ENCODE peak calls at places on chromosomes 2 and 18, in seven cellular contexts. V is BE2C, X is adrenal gland, F is aorta, H is breast epithelium, O is tibial artery, S is ovary. P is an unnamed sample. For H3K9me3, the result is how much of the 10 kb centered on the place peaks cover.

GRCh38 chr2:47029737-47030524 is 114.3 kb upstream of the MCFD2 start:
- DNase-seq in V (no peak), O (no peak), S (no peak), X (no peak), H (no peak), F (no peak), P (no peak)

GRCh38 chr2:219430633-219431615 is 3.7 kb upstream of the SPEG start:
- DNase-seq in F (peak), H (no peak), S (no peak), X (no peak), V (peak), O (peak), P (no peak)

GRCh38 chr2:121881038-121881437 is 125.6 kb downstream of the TSN start:
- DNase-seq in O (no peak), V (no peak), F (no peak), H (no peak), X (no peak), S (no peak), P (no peak)

GRCh38 chr2:161358838-161359237 is 50.6 kb downstream of the PSMD14 start:
- DNase-seq in F (no peak), H (no peak), X (peak), S (no peak), V (no peak), O (no peak), P (no peak)

GRCh38 chr2:207772081-207772843 is 2.6 kb upstream of the FZD5 start:
- DNase-seq in H (no peak), S (peak), O (no peak), V (no peak), X (peak), F (peak), P (no peak)

GRCh38 chr2:60855989-60856669 is 25.2 kb upstream of the REL start:
- DNase-seq in O (no peak), H (no peak), F (no peak), S (no peak), V (no peak), X (no peak), P (no peak)

GRCh38 chr2:8574196-8575010 is 107.5 kb upstream of the ID2 start:
- DNase-seq in S (peak), X (peak), V (no peak), O (no peak), H (no peak), F (peak), P (no peak)

GRCh38 chr2:240586919-240587800 is 626 bp downstream of the CAPN10 start:
- DNase-seq in O (peak), S (no peak), X (peak), F (peak), V (no peak), H (no peak), P (no peak)

GRCh38 chr2:115880558-115880957 is 1438.1 kb downstream of the DPP10 start:
- DNase-seq in O (no peak), X (no peak), H (no peak), F (no peak), V (no peak), S (no peak), P (no peak)

GRCh38 chr2:112198780-112199179 is 56.1 kb downstream of the ZC3H8 start:
- DNase-seq in H (no peak), F (no peak), O (no peak), V (no peak), X (no peak), S (no peak), P (no peak)

GRCh38 chr2:67463810-67464209 is 66.7 kb downstream of the ETAA1 start:
- DNase-seq in F (no peak), S (no peak), H (peak), V (peak), O (no peak), X (no peak), P (no peak)

GRCh38 chr2:210225461-210225798 is 183 bp upstream of the ACADL start:
- DNase-seq in X (no peak), V (no peak), F (no peak), O (no peak), S (no peak), H (no peak), P (no peak)

GRCh38 chr2:203527719-203528118 is 7.4 kb downstream of the RAPH1 start:
- DNase-seq in S (no peak), O (no peak), H (no peak), V (no peak), F (no peak), X (no peak), P (no peak)

GRCh38 chr2:201465524-201465971 is 14.0 kb downstream of the STRADB start:
- DNase-seq in S (peak), X (no peak), V (no peak), F (no peak), H (no peak), O (no peak), P (no peak)

GRCh38 chr2:168441214-168441872 is 14.7 kb upstream of the CERS6 start:
- DNase-seq in S (no peak), H (no peak), X (no peak), O (no peak), V (no peak), F (no peak), P (no peak)

GRCh38 chr2:132438650-132439030 is 22.0 kb downstream of the GPR39 start:
- DNase-seq in F (no peak), S (no peak), X (no peak), H (no peak), O (no peak), V (no peak), P (no peak)

GRCh38 chr2:227325824-227326195 is 759 bp downstream of the MFF start:
- DNase-seq in V (peak), X (peak), F (no peak), O (peak), S (peak), H (no peak), P (no peak)

GRCh38 chr2:27249891-27250651 is 12.8 kb downstream of the SLC30A3 start:
- DNase-seq in X (peak), H (no peak), F (no peak), O (no peak), S (no peak), V (peak), P (no peak)

GRCh38 chr2:237482485-237482884 is 4.6 kb upstream of the MLPH start:
- DNase-seq in O (peak), V (peak), H (peak), S (peak), F (peak), X (peak), P (no peak)

GRCh38 chr2:359047-359446 is 71.2 kb upstream of the ALKAL2 start:
- DNase-seq in H (no peak), X (no peak), S (no peak), O (no peak), F (no peak), V (no peak), P (no peak)
- H3K9me3 ChIP-seq in H (under half), X (under half), S (under half), O (under half), F (under half), V (under half), P (under half)

GRCh38 chr18:44467718-44468117 is 213.0 kb upstream of the SETBP1 start:
- DNase-seq in V (no peak), F (no peak), X (no peak), O (no peak), S (no peak), H (no peak), P (no peak)
- H3K9me3 ChIP-seq in V (under half), F (under half), X (under half), O (under half), S (under half), H (under half), P (under half)

GRCh38 chr2:36675579-36675978 is 20.9 kb upstream of the VIT start:
- DNase-seq in V (no peak), S (no peak), O (no peak), H (no peak), F (no peak), X (no peak), P (no peak)
- H3K9me3 ChIP-seq in V (under half), S (under half), O (under half), H (under half), F (under half), X (under half), P (under half)

GRCh38 chr2:74566423-74567085 is 12.0 kb downstream of the DOK1 start:
- DNase-seq in V (no peak), H (no peak), F (no peak), S (no peak), O (no peak), X (no peak), P (no peak)
- H3K9me3 ChIP-seq in V (under half), H (under half), F (under half), S (under half), O (under half), X (under half), P (under half)

GRCh38 chr2:108395155-108395554 is 17.4 kb downstream of the SULT1C4 start:
- DNase-seq in V (no peak), F (no peak), O (no peak), H (no peak), X (no peak), S (no peak), P (no peak)

GRCh38 chr2:108393197-108393596 is 15.4 kb downstream of the SULT1C4 start:
- DNase-seq in F (no peak), V (no peak), O (no peak), H (no peak), S (no peak), X (no peak), P (no peak)

GRCh38 chr2:108399479-108399878 is 21.7 kb downstream of the SULT1C4 start:
- DNase-seq in V (no peak), S (no peak), H (no peak), X (no peak), F (no peak), O (no peak), P (no peak)

GRCh38 chr2:108392029-108392428 is 14.3 kb downstream of the SULT1C4 start:
- DNase-seq in F (no peak), V (no peak), H (no peak), X (no peak), S (no peak), O (no peak), P (no peak)

GRCh38 chr2:108396845-108397244 is 19.1 kb downstream of the SULT1C4 start:
- DNase-seq in V (peak), F (no peak), S (no peak), O (no peak), H (no peak), X (peak), P (no peak)
- H3K9me3 ChIP-seq in V (under half), F (under half), S (under half), O (under half), H (half or more), X (under half), P (under half)

DNA sequence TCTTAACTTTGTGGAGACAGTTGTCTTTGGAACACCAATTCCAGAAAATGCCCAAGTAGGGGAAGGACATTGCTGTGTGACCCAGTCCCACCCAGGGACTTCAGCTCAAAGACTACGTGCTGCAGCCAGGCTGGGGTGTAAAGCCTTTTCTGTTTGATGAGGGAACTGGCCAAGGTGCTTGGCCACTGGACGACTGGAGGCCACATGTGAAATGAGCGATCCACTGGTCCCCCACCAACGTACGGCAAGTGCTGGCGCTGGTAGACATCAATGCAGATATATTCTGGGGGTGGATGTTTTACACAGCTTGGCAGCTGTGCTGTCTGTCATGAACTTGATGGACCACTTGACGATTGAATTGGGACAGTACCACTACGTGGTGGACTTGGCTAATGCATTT is 582.5 kb upstream of the HNMT start:
- DNase-seq in O (no peak), X (no peak), V (no peak), H (no peak), F (no peak), S (no peak), P (no peak)
- H3K9me3 ChIP-seq in O (under half), X (under half), V (under half), H (under half), F (under half), S (under half), P (under half)

GRCh38 chr2:184530239-184530638 is 68.1 kb upstream of the ZNF804A start:
- DNase-seq in X (no peak), H (no peak), F (peak), O (no peak), S (no peak), V (no peak), P (no peak)

GRCh38 chr2:184527058-184527457 is 71.3 kb upstream of the ZNF804A start:
- DNase-seq in X (no peak), H (no peak), S (no peak), F (no peak), V (no peak), O (no peak), P (no peak)

GRCh38 chr2:184528119-184528518 is 70.2 kb upstream of the ZNF804A start:
- DNase-seq in S (no peak), O (no peak), X (no peak), H (no peak), F (no peak), V (no peak), P (no peak)

GRCh38 chr2:184532541-184532940 is 65.8 kb upstream of the ZNF804A start:
- DNase-seq in X (no peak), V (no peak), O (no peak), S (no peak), F (no peak), H (no peak), P (no peak)

GRCh38 chr2:184530959-184531358 is 67.4 kb upstream of the ZNF804A start:
- DNase-seq in F (peak), X (no peak), H (no peak), V (no peak), O (no peak), S (no peak), P (no peak)
- H3K9me3 ChIP-seq in F (under half), X (under half), H (under half), V (under half), O (under half), S (under half), P (under half)

DNA sequence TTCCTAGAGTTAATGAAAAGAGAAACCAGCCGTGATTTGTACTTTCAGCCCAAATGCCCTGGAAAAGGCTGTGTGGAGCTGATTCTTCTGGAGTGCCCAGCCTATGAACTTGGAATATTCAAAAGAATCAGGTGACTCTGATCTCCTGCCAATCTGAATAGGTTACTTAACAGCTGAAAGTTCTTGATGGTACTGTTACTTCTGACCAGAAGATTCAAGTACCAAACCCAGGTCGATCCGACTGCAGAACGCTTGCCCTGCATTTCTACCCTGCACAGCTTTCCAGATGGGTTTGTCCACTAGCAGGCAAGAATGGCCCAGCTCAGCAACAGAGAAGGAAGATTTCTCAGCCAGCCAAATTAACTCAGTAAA is 430.4 kb downstream of the PID1 start:
- DNase-seq in F (no peak), S (no peak), H (no peak), X (no peak), O (no peak), V (no peak), P (no peak)
- H3K9me3 ChIP-seq in F (under half), S (under half), H (under half), X (under half), O (under half), V (under half), P (under half)